ENCODE peak calls at places on chromosomes 5 and 9, in four cellular contexts. Y, B, F and V are unnamed samples.

GRCh38 chr5:96718635-96719077 is 56.5 kb downstream of the CAST start:
- DNase-seq in F (no peak), B (no peak), Y (peak), V (peak)

GRCh38 chr5:93884254-93884653 is 142.9 kb upstream of the POU5F2 start:
- DNase-seq in F (no peak), Y (no peak), B (no peak), V (no peak)

GRCh38 chr9:589723-590122 is 251.8 kb upstream of the DMRT1 start:
- DNase-seq in Y (no peak), F (no peak), B (no peak), V (peak)

GRCh38 chr5:68093455-68094159 is 121.9 kb upstream of the PIK3R1 start:
- DNase-seq in B (no peak), F (no peak), Y (no peak), V (no peak)

GRCh38 chr9:83706703-83707517 is 848 bp downstream of the UBQLN1 start:
- DNase-seq in B (peak), Y (peak), F (no peak), V (peak)

GRCh38 chr5:10672285-10673044 is 88.6 kb downstream of the DAP start:
- DNase-seq in Y (no peak), F (no peak), B (no peak), V (no peak)

GRCh38 chr5:43581398-43581797 is 21.6 kb upstream of the NNT start:
- DNase-seq in B (no peak), F (no peak), Y (no peak), V (no peak)

GRCh38 chr5:74415695-74416102 is 224.8 kb downstream of the ENC1 start:
- DNase-seq in Y (no peak), B (no peak), F (no peak), V (no peak)

GRCh38 chr5:140595538-140595937 is 30.9 kb downstream of the SLC35A4 start:
- DNase-seq in B (no peak), Y (no peak), F (no peak), V (no peak)

GRCh38 chr5:136232316-136232715 is 39.4 kb upstream of the SMIM32 start:
- DNase-seq in B (no peak), F (no peak), Y (no peak), V (no peak)

GRCh38 chr5:143494162-143494561 is 90.7 kb upstream of the NR3C1 start:
- DNase-seq in F (no peak), B (no peak), Y (no peak), V (no peak)

GRCh38 chr5:143495124-143495523 is 91.6 kb upstream of the NR3C1 start:
- DNase-seq in F (no peak), B (no peak), Y (no peak), V (no peak)

GRCh38 chr5:143494595-143494994 is 91.1 kb upstream of the NR3C1 start:
- DNase-seq in Y (no peak), B (no peak), F (no peak), V (no peak)

GRCh38 chr5:143496928-143497327 is 93.4 kb upstream of the NR3C1 start:
- DNase-seq in F (no peak), Y (no peak), B (no peak), V (no peak)

GRCh38 chr5:143495823-143496275 is 92.4 kb upstream of the NR3C1 start:
- DNase-seq in Y (no peak), F (no peak), B (no peak), V (no peak)
- H3K27ac ChIP-seq in Y (no peak), F (no peak), B (no peak), V (no peak)

GRCh38 chr9:123111977-123112869 is 78.8 kb downstream of the GPR21 start:
- DNase-seq in F (no peak), Y (no peak), B (no peak), V (no peak)

GRCh38 chr9:123113185-123113584 is 79.7 kb downstream of the GPR21 start:
- DNase-seq in Y (no peak), F (no peak), B (no peak), V (no peak)

GRCh38 chr9:123108976-123109375 is 75.5 kb downstream of the GPR21 start:
- DNase-seq in B (no peak), F (no peak), Y (no peak), V (no peak)

GRCh38 chr9:123109540-123110279 is 76.2 kb downstream of the GPR21 start:
- DNase-seq in B (no peak), Y (no peak), F (no peak), V (no peak)

DNA sequence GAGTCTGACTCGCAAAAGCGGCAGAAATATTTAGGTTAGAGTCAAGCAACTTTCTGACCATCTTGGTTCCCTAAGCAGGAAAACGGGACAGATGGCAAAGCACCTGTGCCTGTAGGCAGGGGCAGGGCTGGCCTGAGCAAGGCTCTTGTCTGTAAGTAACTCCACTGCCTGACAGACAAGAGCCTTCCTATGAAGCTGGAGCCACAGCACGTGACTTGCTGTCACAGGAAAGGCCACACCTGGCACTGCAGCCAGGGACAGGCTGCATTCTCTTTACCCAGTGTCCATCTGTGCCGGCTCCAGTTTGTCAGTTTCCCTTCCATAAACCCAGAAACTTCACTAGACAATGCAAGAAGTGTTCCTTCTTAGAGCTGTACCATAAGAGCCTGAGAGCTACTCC is 78.0 kb downstream of the GPR21 start:
- DNase-seq in B (no peak), Y (no peak), F (no peak), V (no peak)
- H3K27ac ChIP-seq in B (no peak), Y (no peak), F (no peak), V (no peak)

DNA sequence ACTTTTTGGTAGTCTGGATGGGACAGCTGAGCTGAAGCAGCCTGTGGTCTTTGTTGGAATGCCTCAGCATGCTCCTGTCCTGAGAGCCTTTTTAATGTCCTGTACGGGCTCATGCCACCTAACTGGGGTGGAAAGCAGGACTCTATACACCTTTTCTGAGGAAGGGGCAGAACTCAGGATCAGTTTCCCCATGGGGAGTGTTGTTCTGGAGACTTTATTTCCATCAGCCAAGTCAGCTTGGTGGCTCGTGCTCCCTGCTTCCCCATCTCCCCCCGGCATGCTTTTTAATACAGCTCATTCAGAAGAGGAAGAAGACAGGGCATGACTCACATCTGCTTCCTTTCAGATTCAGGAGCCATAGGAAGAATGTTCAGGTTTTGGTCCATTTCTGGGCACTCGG is 5.1 kb upstream of the SEPTIN8 start:
- DNase-seq in B (no peak), F (no peak), Y (peak), V (no peak)
- H3K27ac ChIP-seq in B (no peak), F (no peak), Y (peak), V (no peak)

DNA sequence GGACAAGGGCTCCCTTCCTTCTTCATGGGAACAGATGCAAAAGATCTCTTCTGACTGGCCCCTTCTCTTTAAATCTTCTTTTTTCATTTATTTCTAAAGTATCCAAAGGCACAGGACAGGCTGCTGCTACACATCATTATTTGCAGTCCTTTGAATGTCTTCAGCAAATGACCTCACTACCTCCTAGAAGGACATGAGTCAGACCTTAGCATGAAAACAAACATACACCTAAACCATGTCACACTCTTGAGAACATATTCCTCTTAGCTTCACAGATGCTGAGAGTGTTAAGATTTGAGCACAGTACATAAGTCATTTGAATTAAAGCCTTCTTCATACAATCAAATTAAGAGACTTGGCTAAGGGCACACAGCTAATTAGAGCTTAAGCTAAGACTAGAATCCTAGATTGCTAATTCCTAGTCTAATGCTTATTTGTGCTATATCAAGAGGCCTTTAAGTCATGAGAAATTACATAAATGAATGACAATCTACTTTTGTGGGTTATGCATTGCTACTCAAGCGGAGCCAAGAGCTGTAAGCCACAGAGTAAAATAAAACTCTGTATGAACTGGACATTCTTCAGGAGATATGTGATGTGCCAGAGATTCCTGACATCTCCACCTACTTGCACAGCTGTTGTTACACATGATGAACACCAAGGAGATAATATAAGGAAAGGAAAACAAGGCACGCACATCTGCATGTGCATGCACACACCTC is 109.1 kb upstream of the PTGER4 start:
- DNase-seq in Y (no peak), F (no peak), B (no peak), V (no peak)
- H3K27ac ChIP-seq in Y (no peak), F (no peak), B (no peak), V (no peak)

GRCh38 chr5:34044950-34045525 is 2.0 kb upstream of the C1QTNF3 start:
- DNase-seq in Y (no peak), F (no peak), B (peak), V (no peak)

GRCh38 chr5:34043099-34043876 is at the start of gene C1QTNF3:
- DNase-seq in B (peak), F (no peak), Y (no peak), V (peak)

GRCh38 chr5:34048143-34048542 is 5.1 kb upstream of the C1QTNF3 start:
- DNase-seq in B (no peak), F (no peak), Y (no peak), V (no peak)

GRCh38 chr5:34047147-34047546 is 4.1 kb upstream of the C1QTNF3 start:
- DNase-seq in F (no peak), Y (no peak), B (no peak), V (no peak)

GRCh38 chr5:34045996-34046395 is 3.0 kb upstream of the C1QTNF3 start:
- DNase-seq in F (no peak), Y (no peak), B (no peak), V (no peak)
- H3K27ac ChIP-seq in F (no peak), Y (no peak), B (no peak), V (no peak)

GRCh38 chr9:137646341-137646740 is 27.5 kb downstream of the EHMT1 start:
- DNase-seq in F (no peak), Y (peak), B (no peak), V (no peak)
- H3K27ac ChIP-seq in F (no peak), Y (no peak), B (no peak), V (no peak)

DNA sequence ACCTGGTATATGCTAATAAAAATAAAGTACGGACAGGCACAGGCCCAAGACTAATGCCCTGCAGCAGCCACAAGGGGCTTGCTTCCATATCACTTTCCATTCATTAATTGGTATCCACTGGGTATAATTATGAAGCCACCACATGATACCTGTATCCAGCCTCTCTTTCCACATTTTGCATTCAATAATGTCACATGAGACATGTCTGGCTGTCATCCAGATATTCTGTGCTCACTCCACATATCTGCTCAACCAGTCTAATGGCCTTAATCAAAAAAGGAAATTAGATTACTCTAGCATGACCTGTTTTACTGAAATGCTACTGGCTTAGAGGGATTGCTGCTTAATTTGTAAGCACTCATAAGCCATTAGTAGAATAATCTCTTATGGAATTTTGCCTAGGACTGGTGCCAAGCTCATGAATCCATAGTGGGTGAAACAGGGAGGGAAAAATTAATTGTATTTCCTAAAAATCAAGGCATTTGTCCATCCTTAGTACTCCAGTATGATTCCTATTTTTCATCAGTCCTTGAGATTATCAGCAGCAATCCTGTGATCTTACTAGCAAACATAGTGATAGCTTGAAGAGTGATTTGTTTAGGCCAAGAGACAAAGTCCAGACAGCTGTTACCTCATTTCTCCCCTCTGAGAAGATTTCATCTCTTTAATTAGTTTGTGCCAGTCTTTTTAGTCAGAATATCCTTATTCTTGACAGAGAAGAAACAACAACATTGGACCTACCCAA is 119.1 kb upstream of the ABCA1 start:
- DNase-seq in Y (no peak), B (no peak), F (no peak), V (no peak)
- H3K27ac ChIP-seq in Y (no peak), B (no peak), F (no peak), V (no peak)